ENCODE peak calls at places on chromosomes 1 and 21, in seven cellular contexts. S, W, I, L, P, Q and Y are unnamed samples.

GRCh38 chr1:158821723-158822122 is 9.4 kb upstream of the MNDA start:
- DNase-seq in S (no peak), W (no peak), I (no peak), L (no peak), P (no peak), Q (no peak), Y (no peak)

GRCh38 chr1:15178571-15179484 is 25.3 kb downstream of the TMEM51 start:
- DNase-seq in S (no peak), W (no peak), I (no peak), L (peak; percentile 77), P (no peak), Q (no peak), Y (peak; percentile 60)

GRCh38 chr1:21182181-21182711 is 5.5 kb upstream of the EIF4G3 start:
- DNase-seq in S (no peak), W (no peak), I (no peak), L (no peak), P (no peak), Q (no peak), Y (no peak)

GRCh38 chr21:15741510-15741909 is 11.7 kb downstream of the USP25 start:
- DNase-seq in S (no peak), W (no peak), I (no peak), L (no peak), P (no peak), Q (no peak), Y (no peak)

GRCh38 chr21:36156815-36157670 is at the start of gene DOP1B:
- DNase-seq in S (peak; percentile 67), W (no peak), I (peak; percentile 65), L (no peak), P (no peak), Q (peak; percentile 41), Y (no peak)

GRCh38 chr1:206681359-206681758 is 3.3 kb upstream of the MAPKAPK2 start:
- DNase-seq in S (no peak), W (no peak), I (no peak), L (no peak), P (no peak), Q (no peak), Y (no peak)

GRCh38 chr1:169925505-169926482 is 32.1 kb upstream of the SCYL3 start:
- DNase-seq in S (peak; percentile 22), W (no peak), I (no peak), L (no peak), P (no peak), Q (no peak), Y (no peak)

GRCh38 chr21:39430457-39430856 is 15.1 kb downstream of the LCA5L start:
- DNase-seq in S (peak; percentile 34), W (no peak), I (peak; percentile 98), L (no peak), P (no peak), Q (no peak), Y (no peak)

GRCh38 chr1:167706363-167706762 is 15.4 kb upstream of the MPZL1 start:
- DNase-seq in S (no peak), W (no peak), I (no peak), L (no peak), P (no peak), Q (no peak), Y (no peak)

GRCh38 chr1:49163041-49163440 is 386.4 kb upstream of the BEND5 start:
- DNase-seq in S (no peak), W (no peak), I (no peak), L (no peak), P (no peak), Q (no peak), Y (no peak)

GRCh38 chr1:92961896-92962752 is 862 bp upstream of the DIPK1A start:
- DNase-seq in S (peak; percentile 78), W (no peak), I (peak; percentile 34), L (peak; percentile 4), P (no peak), Q (peak; percentile 77), Y (peak; percentile 43)

GRCh38 chr1:228293393-228293792 is 85.5 kb downstream of the OBSCN start:
- DNase-seq in S (no peak), W (no peak), I (no peak), L (no peak), P (no peak), Q (no peak), Y (no peak)

GRCh38 chr1:205284420-205285144 is 37.0 kb downstream of the NUAK2 start:
- DNase-seq in S (peak; percentile 82), W (peak; percentile 88), I (peak; percentile 80), L (peak; percentile 77), P (no peak), Q (peak; percentile 81), Y (peak; percentile 93)

GRCh38 chr1:246417152-246417812 is 89.8 kb downstream of the SMYD3 start:
- DNase-seq in S (no peak), W (no peak), I (no peak), L (no peak), P (no peak), Q (no peak), Y (no peak)

GRCh38 chr1:89068291-89068690 is 3.3 kb upstream of the GBP1 start:
- DNase-seq in S (no peak), W (no peak), I (no peak), L (no peak), P (no peak), Q (no peak), Y (no peak)

GRCh38 chr1:199545780-199546179 is 481.7 kb upstream of the NR5A2 start:
- DNase-seq in S (peak; percentile 41), W (no peak), I (peak; percentile 25), L (no peak), P (no peak), Q (no peak), Y (peak; percentile 25)

GRCh38 chr1:100354971-100355394 is 2.7 kb downstream of the CDC14A start:
- DNase-seq in S (peak; percentile 39), W (no peak), I (peak; percentile 56), L (no peak), P (no peak), Q (no peak), Y (peak; percentile 74)

GRCh38 chr1:89043940-89044339 is 21.1 kb downstream of the GBP1 start:
- DNase-seq in S (no peak), W (no peak), I (no peak), L (no peak), P (no peak), Q (no peak), Y (no peak)

GRCh38 chr1:15573477-15573876 is 11.4 kb downstream of the AGMAT start:
- DNase-seq in S (peak; percentile 21), W (no peak), I (no peak), L (no peak), P (no peak), Q (no peak), Y (no peak)

GRCh38 chr1:61285371-61285885 is 203.1 kb downstream of the NFIA start:
- DNase-seq in S (no peak), W (no peak), I (no peak), L (no peak), P (no peak), Q (no peak), Y (no peak)

GRCh38 chr21:45502600-45502999 is 39.6 kb downstream of the SLC19A1 start:
- DNase-seq in S (no peak), W (no peak), I (no peak), L (no peak), P (no peak), Q (no peak), Y (no peak)

GRCh38 chr1:179707406-179707805 is 35.7 kb upstream of the FAM163A start:
- DNase-seq in S (no peak), W (no peak), I (no peak), L (no peak), P (no peak), Q (no peak), Y (no peak)

GRCh38 chr1:63651110-63651776 is 58.0 kb downstream of the PGM1 start:
- DNase-seq in S (no peak), W (no peak), I (no peak), L (peak; percentile 14), P (no peak), Q (peak; percentile 13), Y (no peak)

GRCh38 chr1:217734973-217735372 is 103.8 kb downstream of the SPATA17 start:
- DNase-seq in S (no peak), W (no peak), I (no peak), L (no peak), P (no peak), Q (no peak), Y (no peak)

GRCh38 chr21:18222346-18222745 is 22.3 kb upstream of the CHODL start:
- DNase-seq in S (no peak), W (no peak), I (no peak), L (no peak), P (no peak), Q (no peak), Y (no peak)

GRCh38 chr1:109263597-109264378 is 14.4 kb downstream of the CELSR2 start:
- DNase-seq in S (peak; percentile 98), W (peak; percentile 70), I (peak; percentile 80), L (peak; percentile 55), P (peak; percentile 93), Q (peak; percentile 80), Y (peak; percentile 92)

GRCh38 chr1:164363980-164364379 is 195.0 kb upstream of the PBX1 start:
- DNase-seq in S (no peak), W (no peak), I (no peak), L (no peak), P (no peak), Q (no peak), Y (no peak)

GRCh38 chr21:45073301-45074047 is 906 bp upstream of the ADARB1 start:
- DNase-seq in S (peak; percentile 64), W (no peak), I (peak; percentile 50), L (no peak), P (peak; percentile 89), Q (no peak), Y (peak; percentile 64)

GRCh38 chr1:5164155-5164554 is 509.7 kb downstream of the AJAP1 start:
- DNase-seq in S (no peak), W (no peak), I (no peak), L (no peak), P (no peak), Q (peak; percentile 8), Y (no peak)

GRCh38 chr1:199909137-199909536 is 118.4 kb upstream of the NR5A2 start:
- DNase-seq in S (no peak), W (no peak), I (no peak), L (no peak), P (no peak), Q (no peak), Y (no peak)

GRCh38 chr21:41635874-41636273 is 127.9 kb upstream of the TMPRSS2 start:
- DNase-seq in S (no peak), W (no peak), I (no peak), L (no peak), P (no peak), Q (no peak), Y (no peak)

GRCh38 chr21:42671778-42672593 is 18.6 kb downstream of the PDE9A start:
- DNase-seq in S (no peak), W (no peak), I (no peak), L (no peak), P (no peak), Q (no peak), Y (no peak)

GRCh38 chr1:2391385-2392070 is at the start of the genes MORN1 and RER1:
- DNase-seq in S (peak; percentile 99), W (peak; percentile 98), I (peak; percentile 100), L (peak; percentile 97), P (peak; percentile 100), Q (peak; percentile 99), Y (peak; percentile 100)

GRCh38 chr1:29521438-29521715 is 285.1 kb downstream of the PTPRU start:
- DNase-seq in S (no peak), W (no peak), I (no peak), L (no peak), P (peak; percentile 45), Q (no peak), Y (no peak)

GRCh38 chr1:200184196-200184595 is 156.7 kb downstream of the NR5A2 start:
- DNase-seq in S (no peak), W (no peak), I (no peak), L (peak; percentile 50), P (no peak), Q (no peak), Y (peak; percentile 40)

GRCh38 chr1:24870551-24871195 is 59.4 kb downstream of the RUNX3 start:
- DNase-seq in S (no peak), W (no peak), I (no peak), L (no peak), P (peak; percentile 73), Q (no peak), Y (no peak)

GRCh38 chr1:63148825-63149645 is 173.3 kb upstream of the FOXD3 start:
- DNase-seq in S (peak; percentile 85), W (peak; percentile 17), I (peak; percentile 78), L (peak; percentile 4), P (no peak), Q (no peak), Y (peak; percentile 55)

GRCh38 chr1:247638011-247638410 is 32.6 kb downstream of the OR2G3 start:
- DNase-seq in S (no peak), W (no peak), I (no peak), L (no peak), P (no peak), Q (no peak), Y (no peak)